ENCODE peak calls at places on chromosomes 16 and 17, in nine cellular contexts. A is suprapubic skin, F is body of pancreas, C is mammary epithelial cell, D is stomach, I is SK-N-MC, V is mesenchymal stem cell, Z is heart left ventricle, Q is adrenal gland. U is an unnamed sample.

GRCh38 chr16:63577891-63578290 is 1541.7 kb upstream of the CDH8 start:
- DNase-seq in A (no peak), F (no peak), C (no peak), D (no peak), I (no peak), V (no peak), Z (no peak), Q (no peak), U (no peak)

GRCh38 chr17:74443516-74444296 is 11.8 kb downstream of the GPRC5C start:
- DNase-seq in A (no peak), F (no peak), C (no peak), D (no peak), I (no peak), V (no peak), Z (no peak), Q (peak; percentile 42), U (no peak)

GRCh38 chr16:526181-527014 is 1.1 kb upstream of the CAPN15 start:
- DNase-seq in A (no peak), F (peak; percentile 69), C (peak; percentile 37), D (peak; percentile 69), I (no peak), V (peak; percentile 75), Z (no peak), Q (peak; percentile 64), U (no peak)

GRCh38 chr16:69501956-69502457 is 63.8 kb upstream of the NFAT5 start:
- DNase-seq in A (no peak), F (no peak), C (no peak), D (no peak), I (no peak), V (peak; percentile 17), Z (no peak), Q (no peak), U (no peak)

GRCh38 chr17:82247175-82247823 is 18.5 kb downstream of the SLC16A3 start:
- DNase-seq in A (no peak), F (no peak), C (no peak), D (no peak), I (no peak), V (no peak), Z (no peak), Q (peak; percentile 51), U (no peak)

GRCh38 chr16:85929259-85929704 is 30.3 kb downstream of the IRF8 start:
- DNase-seq in A (no peak), F (no peak), C (no peak), D (no peak), I (no peak), V (no peak), Z (no peak), Q (no peak), U (no peak)

GRCh38 chr17:82449136-82449882 is 1.2 kb downstream of the CYBC1 start:
- DNase-seq in A (peak; percentile 78), F (peak; percentile 22), C (no peak), D (peak; percentile 54), I (no peak), V (no peak), Z (peak; percentile 50), Q (no peak), U (no peak)

GRCh38 chr16:86086471-86086870 is 187.5 kb downstream of the IRF8 start:
- DNase-seq in A (peak; percentile 19), F (no peak), C (no peak), D (no peak), I (no peak), V (no peak), Z (no peak), Q (peak; percentile 5), U (no peak)

GRCh38 chr17:57456622-57457021 is 200.3 kb downstream of the MSI2 start:
- DNase-seq in A (no peak), F (no peak), C (no peak), D (no peak), I (no peak), V (peak; percentile 46), Z (no peak), Q (no peak), U (no peak)

GRCh38 chr17:74271902-74272563 is 2.0 kb upstream of the DNAI2 start:
- DNase-seq in A (no peak), F (no peak), C (no peak), D (no peak), I (no peak), V (no peak), Z (peak; percentile 52), Q (no peak), U (no peak)

GRCh38 chr16:3950343-3951193 is 70.1 kb upstream of the CREBBP start:
- DNase-seq in A (peak; percentile 91), F (peak; percentile 43), C (peak; percentile 52), D (peak; percentile 54), I (no peak), V (peak; percentile 64), Z (peak; percentile 88), Q (peak; percentile 89), U (peak; percentile 96)

GRCh38 chr16:4570688-4571321 is 14.7 kb downstream of the C16orf96 start:
- DNase-seq in A (no peak), F (no peak), C (no peak), D (no peak), I (no peak), V (peak; percentile 28), Z (no peak), Q (no peak), U (no peak)

GRCh38 chr16:30748634-30749445 is 615 bp downstream of the PHKG2 start:
- DNase-seq in A (peak; percentile 79), F (peak; percentile 48), C (peak; percentile 32), D (no peak), I (no peak), V (peak; percentile 61), Z (no peak), Q (peak; percentile 60), U (no peak)

GRCh38 chr16:3578121-3578520 is 918 bp upstream of the NLRC3 start:
- DNase-seq in A (no peak), F (no peak), C (no peak), D (no peak), I (no peak), V (no peak), Z (no peak), Q (no peak), U (no peak)

GRCh38 chr16:12405083-12405482 is 398.6 kb downstream of the CPPED1 start:
- DNase-seq in A (no peak), F (no peak), C (no peak), D (no peak), I (no peak), V (no peak), Z (no peak), Q (peak; percentile 19), U (no peak)

GRCh38 chr16:13134843-13135242 is 233.4 kb downstream of the SHISA9 start:
- DNase-seq in A (no peak), F (no peak), C (no peak), D (no peak), I (no peak), V (no peak), Z (no peak), Q (no peak), U (no peak)

GRCh38 chr16:69745232-69745612 is 9.5 kb downstream of the NOB1 start:
- DNase-seq in A (no peak), F (no peak), C (no peak), D (no peak), I (no peak), V (no peak), Z (no peak), Q (no peak), U (no peak)

GRCh38 chr16:67040906-67041305 is 12.0 kb downstream of the CBFB start:
- DNase-seq in A (no peak), F (no peak), C (no peak), D (no peak), I (no peak), V (no peak), Z (no peak), Q (no peak), U (no peak)

GRCh38 chr16:85864965-85865364 is 34.0 kb upstream of the IRF8 start:
- DNase-seq in A (no peak), F (no peak), C (no peak), D (no peak), I (no peak), V (no peak), Z (no peak), Q (no peak), U (no peak)

GRCh38 chr17:50511058-50511457 is 2.8 kb downstream of the MYCBPAP start:
- DNase-seq in A (no peak), F (no peak), C (no peak), D (no peak), I (no peak), V (peak; percentile 82), Z (no peak), Q (peak; percentile 36), U (no peak)

GRCh38 chr17:50507871-50508572 is at the start of gene MYCBPAP:
- DNase-seq in A (peak; percentile 86), F (peak; percentile 74), C (no peak), D (peak; percentile 87), I (no peak), V (peak; percentile 82), Z (peak; percentile 88), Q (peak; percentile 79), U (no peak)

GRCh38 chr17:50506298-50506697 is 1.9 kb upstream of the MYCBPAP start:
- DNase-seq in A (no peak), F (no peak), C (no peak), D (no peak), I (no peak), V (no peak), Z (no peak), Q (no peak), U (no peak)

GRCh38 chr17:50505731-50506130 is 2.5 kb upstream of the MYCBPAP start:
- DNase-seq in A (no peak), F (no peak), C (no peak), D (no peak), I (no peak), V (no peak), Z (no peak), Q (no peak), U (no peak)

GRCh38 chr17:50508573-50509460 is 578 bp downstream of the MYCBPAP start:
- DNase-seq in A (no peak), F (no peak), C (no peak), D (no peak), I (no peak), V (no peak), Z (no peak), Q (no peak), U (no peak)
- H3K36me3 ChIP-seq in A (no peaks in the 10 kb centered on the region), F (no peaks in the 10 kb centered on the region), C (no peaks in the 10 kb centered on the region), D (no peaks in the 10 kb centered on the region), I (no peaks in the 10 kb centered on the region), V (no peaks in the 10 kb centered on the region), Z (no peaks in the 10 kb centered on the region), Q (no peaks in the 10 kb centered on the region), U (no peaks in the 10 kb centered on the region)

GRCh38 chr16:53839150-53839549 is 135.2 kb downstream of the FTO start:
- DNase-seq in A (no peak), F (no peak), C (peak; percentile 70), D (no peak), I (no peak), V (no peak), Z (no peak), Q (no peak), U (no peak)
- H3K4me3 ChIP-seq in A (no peak overlapping the region), F (no peak overlapping the region), C (no peak overlapping the region), D (no peak overlapping the region), I (no peak overlapping the region), V (no peak overlapping the region), Z (no peak overlapping the region), Q (no peak overlapping the region), U (no peak overlapping the region)

GRCh38 chr17:8464941-8465340 is 29.3 kb downstream of the NDEL1 start:
- DNase-seq in A (no peak), F (no peak), C (no peak), D (no peak), I (no peak), V (no peak), Z (no peak), Q (no peak), U (no peak)
- H3K36me3 ChIP-seq in A (peaks cover 75% of the 10 kb centered on the region), F (peaks cover 6% of the 10 kb centered on the region), C (peaks cover 27% of the 10 kb centered on the region), D (peaks cover 49% of the 10 kb centered on the region), I (peaks cover 33% of the 10 kb centered on the region), V (peaks cover 79% of the 10 kb centered on the region), Z (peaks cover 36% of the 10 kb centered on the region), Q (no peaks in the 10 kb centered on the region), U (peaks cover 30% of the 10 kb centered on the region)

GRCh38 chr16:72721981-72722380 is 325.9 kb downstream of the ZFHX3 start:
- DNase-seq in A (no peak), F (no peak), C (no peak), D (no peak), I (no peak), V (no peak), Z (no peak), Q (no peak), U (no peak)
- H3K4me3 ChIP-seq in A (no peak overlapping the region), F (no peak overlapping the region), C (no peak overlapping the region), D (no peak overlapping the region), I (no peak overlapping the region), V (no peak overlapping the region), Z (no peak overlapping the region), Q (no peak overlapping the region), U (no peak overlapping the region)